ENCODE peak calls at places on chromosome 4, in nine cellular contexts. One of them, this sample, is unnamed.

GRCh38 chr4:187944179-187944578 is 51.4 kb upstream of the ZFP42 start:
- DNase-seq in sciatic nerve: no peak
- DNase-seq in stimulated activated CD4-positive, alpha-beta T cell treated with anti-CD3 and anti-CD28 coated beads, Interleukin-2, amount 100 ng/mL, for 24 hours: no peak
- DNase-seq in H1: no peak
- DNase-seq in RCC 7860: no peak
- DNase-seq in head of caudate nucleus: peak; percentile 51
- DNase-seq in kidney: no peak
- DNase-seq in midbrain: peak; percentile 49
- DNase-seq in neural crest cell: no peak
- DNase-seq in this sample: no peak

GRCh38 chr4:9947168-9948062 is 73.9 kb downstream of the SLC2A9 start:
- DNase-seq in sciatic nerve: no peak
- DNase-seq in stimulated activated CD4-positive, alpha-beta T cell treated with anti-CD3 and anti-CD28 coated beads, Interleukin-2, amount 100 ng/mL, for 24 hours: no peak
- DNase-seq in H1: no peak
- DNase-seq in RCC 7860: no peak
- DNase-seq in head of caudate nucleus: no peak
- DNase-seq in kidney: no peak
- DNase-seq in midbrain: no peak
- DNase-seq in neural crest cell: no peak
- DNase-seq in this sample: no peak

GRCh38 chr4:8706221-8707044 is 113.9 kb downstream of the CPZ start:
- DNase-seq in sciatic nerve: peak; percentile 22
- DNase-seq in stimulated activated CD4-positive, alpha-beta T cell treated with anti-CD3 and anti-CD28 coated beads, Interleukin-2, amount 100 ng/mL, for 24 hours: no peak
- DNase-seq in H1: no peak
- DNase-seq in RCC 7860: no peak
- DNase-seq in head of caudate nucleus: no peak
- DNase-seq in kidney: peak; percentile 25
- DNase-seq in midbrain: no peak
- DNase-seq in neural crest cell: no peak
- DNase-seq in this sample: no peak

GRCh38 chr4:1593881-1594345 is 90.2 kb downstream of the FAM53A start:
- DNase-seq in sciatic nerve: no peak
- DNase-seq in stimulated activated CD4-positive, alpha-beta T cell treated with anti-CD3 and anti-CD28 coated beads, Interleukin-2, amount 100 ng/mL, for 24 hours: no peak
- DNase-seq in H1: no peak
- DNase-seq in RCC 7860: no peak
- DNase-seq in head of caudate nucleus: no peak
- DNase-seq in kidney: peak; percentile 45
- DNase-seq in midbrain: no peak
- DNase-seq in neural crest cell: no peak
- DNase-seq in this sample: no peak

GRCh38 chr4:174314770-174315169 is 31.1 kb downstream of the CEP44 start:
- DNase-seq in sciatic nerve: no peak
- DNase-seq in stimulated activated CD4-positive, alpha-beta T cell treated with anti-CD3 and anti-CD28 coated beads, Interleukin-2, amount 100 ng/mL, for 24 hours: no peak
- DNase-seq in H1: peak; percentile 3
- DNase-seq in RCC 7860: peak; percentile 13
- DNase-seq in head of caudate nucleus: no peak
- DNase-seq in kidney: no peak
- DNase-seq in midbrain: no peak
- DNase-seq in neural crest cell: no peak
- DNase-seq in this sample: peak; percentile 8

GRCh38 chr4:75895744-75896314 is 6.4 kb downstream of the PPEF2 start:
- DNase-seq in sciatic nerve: no peak
- DNase-seq in stimulated activated CD4-positive, alpha-beta T cell treated with anti-CD3 and anti-CD28 coated beads, Interleukin-2, amount 100 ng/mL, for 24 hours: no peak
- DNase-seq in H1: no peak
- DNase-seq in RCC 7860: peak; percentile 35
- DNase-seq in head of caudate nucleus: no peak
- DNase-seq in kidney: no peak
- DNase-seq in midbrain: no peak
- DNase-seq in neural crest cell: no peak
- DNase-seq in this sample: peak; percentile 30

GRCh38 chr4:42892413-42892812 is at the start of gene GRXCR1:
- DNase-seq in sciatic nerve: no peak
- DNase-seq in stimulated activated CD4-positive, alpha-beta T cell treated with anti-CD3 and anti-CD28 coated beads, Interleukin-2, amount 100 ng/mL, for 24 hours: no peak
- DNase-seq in H1: no peak
- DNase-seq in RCC 7860: no peak
- DNase-seq in head of caudate nucleus: no peak
- DNase-seq in kidney: no peak
- DNase-seq in midbrain: no peak
- DNase-seq in neural crest cell: no peak
- DNase-seq in this sample: no peak

GRCh38 chr4:108849611-108850406 is 87.0 kb upstream of the ETNPPL start:
- DNase-seq in sciatic nerve: no peak
- DNase-seq in stimulated activated CD4-positive, alpha-beta T cell treated with anti-CD3 and anti-CD28 coated beads, Interleukin-2, amount 100 ng/mL, for 24 hours: no peak
- DNase-seq in H1: no peak
- DNase-seq in RCC 7860: no peak
- DNase-seq in head of caudate nucleus: no peak
- DNase-seq in kidney: no peak
- DNase-seq in midbrain: no peak
- DNase-seq in neural crest cell: no peak
- DNase-seq in this sample: no peak

GRCh38 chr4:169033660-169034059 is 23.6 kb upstream of the CBR4 start:
- DNase-seq in sciatic nerve: no peak
- DNase-seq in stimulated activated CD4-positive, alpha-beta T cell treated with anti-CD3 and anti-CD28 coated beads, Interleukin-2, amount 100 ng/mL, for 24 hours: no peak
- DNase-seq in H1: no peak
- DNase-seq in RCC 7860: no peak
- DNase-seq in head of caudate nucleus: no peak
- DNase-seq in kidney: no peak
- DNase-seq in midbrain: no peak
- DNase-seq in neural crest cell: no peak
- DNase-seq in this sample: no peak

GRCh38 chr4:56863441-56864129 is 42.1 kb upstream of the SPINK2 start:
- DNase-seq in sciatic nerve: no peak
- DNase-seq in stimulated activated CD4-positive, alpha-beta T cell treated with anti-CD3 and anti-CD28 coated beads, Interleukin-2, amount 100 ng/mL, for 24 hours: no peak
- DNase-seq in H1: no peak
- DNase-seq in RCC 7860: no peak
- DNase-seq in head of caudate nucleus: no peak
- DNase-seq in kidney: no peak
- DNase-seq in midbrain: no peak
- DNase-seq in neural crest cell: no peak
- DNase-seq in this sample: no peak

GRCh38 chr4:150960818-150961217 is 54.3 kb downstream of the LRBA start:
- DNase-seq in sciatic nerve: no peak
- DNase-seq in stimulated activated CD4-positive, alpha-beta T cell treated with anti-CD3 and anti-CD28 coated beads, Interleukin-2, amount 100 ng/mL, for 24 hours: no peak
- DNase-seq in H1: peak; percentile 57
- DNase-seq in RCC 7860: no peak
- DNase-seq in head of caudate nucleus: no peak
- DNase-seq in kidney: no peak
- DNase-seq in midbrain: no peak
- DNase-seq in neural crest cell: no peak
- DNase-seq in this sample: no peak

GRCh38 chr4:78545275-78546246 is 6.0 kb upstream of the ANXA3 start:
- DNase-seq in sciatic nerve: no peak
- DNase-seq in stimulated activated CD4-positive, alpha-beta T cell treated with anti-CD3 and anti-CD28 coated beads, Interleukin-2, amount 100 ng/mL, for 24 hours: no peak
- DNase-seq in H1: no peak
- DNase-seq in RCC 7860: no peak
- DNase-seq in head of caudate nucleus: no peak
- DNase-seq in kidney: no peak
- DNase-seq in midbrain: no peak
- DNase-seq in neural crest cell: no peak
- DNase-seq in this sample: no peak

GRCh38 chr4:173919861-173920260 is 363.6 kb downstream of the FBXO8 start:
- DNase-seq in sciatic nerve: no peak
- DNase-seq in stimulated activated CD4-positive, alpha-beta T cell treated with anti-CD3 and anti-CD28 coated beads, Interleukin-2, amount 100 ng/mL, for 24 hours: no peak
- DNase-seq in H1: no peak
- DNase-seq in RCC 7860: no peak
- DNase-seq in head of caudate nucleus: no peak
- DNase-seq in kidney: no peak
- DNase-seq in midbrain: no peak
- DNase-seq in neural crest cell: no peak
- DNase-seq in this sample: no peak

GRCh38 chr4:77782102-77782835 is 36.9 kb downstream of the CNOT6L start:
- DNase-seq in sciatic nerve: no peak
- DNase-seq in stimulated activated CD4-positive, alpha-beta T cell treated with anti-CD3 and anti-CD28 coated beads, Interleukin-2, amount 100 ng/mL, for 24 hours: no peak
- DNase-seq in H1: no peak
- DNase-seq in RCC 7860: no peak
- DNase-seq in head of caudate nucleus: no peak
- DNase-seq in kidney: no peak
- DNase-seq in midbrain: no peak
- DNase-seq in neural crest cell: no peak
- DNase-seq in this sample: no peak

GRCh38 chr4:166318810-166319525 is 445.9 kb downstream of the TLL1 start:
- DNase-seq in sciatic nerve: no peak
- DNase-seq in stimulated activated CD4-positive, alpha-beta T cell treated with anti-CD3 and anti-CD28 coated beads, Interleukin-2, amount 100 ng/mL, for 24 hours: no peak
- DNase-seq in H1: no peak
- DNase-seq in RCC 7860: peak; percentile 84
- DNase-seq in head of caudate nucleus: no peak
- DNase-seq in kidney: no peak
- DNase-seq in midbrain: no peak
- DNase-seq in neural crest cell: no peak
- DNase-seq in this sample: no peak

GRCh38 chr4:154084864-154085263 is 296.0 kb upstream of the SFRP2 start:
- DNase-seq in sciatic nerve: no peak
- DNase-seq in stimulated activated CD4-positive, alpha-beta T cell treated with anti-CD3 and anti-CD28 coated beads, Interleukin-2, amount 100 ng/mL, for 24 hours: no peak
- DNase-seq in H1: no peak
- DNase-seq in RCC 7860: peak; percentile 41
- DNase-seq in head of caudate nucleus: no peak
- DNase-seq in kidney: no peak
- DNase-seq in midbrain: no peak
- DNase-seq in neural crest cell: no peak
- DNase-seq in this sample: no peak

GRCh38 chr4:165740911-165741310 is 132.1 kb upstream of the TLL1 start:
- DNase-seq in sciatic nerve: no peak
- DNase-seq in stimulated activated CD4-positive, alpha-beta T cell treated with anti-CD3 and anti-CD28 coated beads, Interleukin-2, amount 100 ng/mL, for 24 hours: no peak
- DNase-seq in H1: no peak
- DNase-seq in RCC 7860: no peak
- DNase-seq in head of caudate nucleus: no peak
- DNase-seq in kidney: no peak
- DNase-seq in midbrain: no peak
- DNase-seq in neural crest cell: no peak
- DNase-seq in this sample: no peak

GRCh38 chr4:96354036-96354712 is 514.3 kb downstream of the PDHA2 start:
- DNase-seq in sciatic nerve: no peak
- DNase-seq in stimulated activated CD4-positive, alpha-beta T cell treated with anti-CD3 and anti-CD28 coated beads, Interleukin-2, amount 100 ng/mL, for 24 hours: no peak
- DNase-seq in H1: no peak
- DNase-seq in RCC 7860: no peak
- DNase-seq in head of caudate nucleus: no peak
- DNase-seq in kidney: no peak
- DNase-seq in midbrain: no peak
- DNase-seq in neural crest cell: no peak
- DNase-seq in this sample: no peak

GRCh38 chr4:168693750-168694470 is 197.1 kb downstream of the PALLD start:
- DNase-seq in sciatic nerve: no peak
- DNase-seq in stimulated activated CD4-positive, alpha-beta T cell treated with anti-CD3 and anti-CD28 coated beads, Interleukin-2, amount 100 ng/mL, for 24 hours: no peak
- DNase-seq in H1: no peak
- DNase-seq in RCC 7860: no peak
- DNase-seq in head of caudate nucleus: no peak
- DNase-seq in kidney: no peak
- DNase-seq in midbrain: no peak
- DNase-seq in neural crest cell: no peak
- DNase-seq in this sample: no peak

GRCh38 chr4:158884280-158884679 is 115.5 kb downstream of the FNIP2 start:
- DNase-seq in sciatic nerve: no peak
- DNase-seq in stimulated activated CD4-positive, alpha-beta T cell treated with anti-CD3 and anti-CD28 coated beads, Interleukin-2, amount 100 ng/mL, for 24 hours: no peak
- DNase-seq in H1: no peak
- DNase-seq in RCC 7860: no peak
- DNase-seq in head of caudate nucleus: no peak
- DNase-seq in kidney: no peak
- DNase-seq in midbrain: no peak
- DNase-seq in neural crest cell: no peak
- DNase-seq in this sample: no peak

GRCh38 chr4:46937493-46937892 is 28.4 kb upstream of the COX7B2 start:
- DNase-seq in sciatic nerve: no peak
- DNase-seq in stimulated activated CD4-positive, alpha-beta T cell treated with anti-CD3 and anti-CD28 coated beads, Interleukin-2, amount 100 ng/mL, for 24 hours: no peak
- DNase-seq in H1: no peak
- DNase-seq in RCC 7860: no peak
- DNase-seq in head of caudate nucleus: no peak
- DNase-seq in kidney: no peak
- DNase-seq in midbrain: no peak
- DNase-seq in neural crest cell: no peak
- DNase-seq in this sample: no peak

GRCh38 chr4:123259676-123260428 is 136.7 kb upstream of the SPRY1 start:
- DNase-seq in sciatic nerve: no peak
- DNase-seq in stimulated activated CD4-positive, alpha-beta T cell treated with anti-CD3 and anti-CD28 coated beads, Interleukin-2, amount 100 ng/mL, for 24 hours: no peak
- DNase-seq in H1: no peak
- DNase-seq in RCC 7860: no peak
- DNase-seq in head of caudate nucleus: no peak
- DNase-seq in kidney: no peak
- DNase-seq in midbrain: no peak
- DNase-seq in neural crest cell: no peak
- DNase-seq in this sample: no peak

GRCh38 chr4:25100156-25100555 is 60.1 kb downstream of the SEPSECS start:
- DNase-seq in sciatic nerve: no peak
- DNase-seq in stimulated activated CD4-positive, alpha-beta T cell treated with anti-CD3 and anti-CD28 coated beads, Interleukin-2, amount 100 ng/mL, for 24 hours: no peak
- DNase-seq in H1: no peak
- DNase-seq in RCC 7860: no peak
- DNase-seq in head of caudate nucleus: no peak
- DNase-seq in kidney: no peak
- DNase-seq in midbrain: no peak
- DNase-seq in neural crest cell: no peak
- DNase-seq in this sample: no peak

GRCh38 chr4:84501197-84501492 is 2.1 kb upstream of the NKX6-1 start:
- DNase-seq in sciatic nerve: no peak
- DNase-seq in stimulated activated CD4-positive, alpha-beta T cell treated with anti-CD3 and anti-CD28 coated beads, Interleukin-2, amount 100 ng/mL, for 24 hours: no peak
- DNase-seq in H1: no peak
- DNase-seq in RCC 7860: no peak
- DNase-seq in head of caudate nucleus: no peak
- DNase-seq in kidney: no peak
- DNase-seq in midbrain: no peak
- DNase-seq in neural crest cell: no peak
- DNase-seq in this sample: no peak

GRCh38 chr4:53185853-53186590 is 179.8 kb downstream of the SCFD2 start:
- DNase-seq in sciatic nerve: no peak
- DNase-seq in stimulated activated CD4-positive, alpha-beta T cell treated with anti-CD3 and anti-CD28 coated beads, Interleukin-2, amount 100 ng/mL, for 24 hours: no peak
- DNase-seq in H1: no peak
- DNase-seq in RCC 7860: no peak
- DNase-seq in head of caudate nucleus: no peak
- DNase-seq in kidney: no peak
- DNase-seq in midbrain: no peak
- DNase-seq in neural crest cell: no peak
- DNase-seq in this sample: no peak

GRCh38 chr4:142160509-142160908 is 524.1 kb downstream of the IL15 start:
- DNase-seq in sciatic nerve: no peak
- DNase-seq in stimulated activated CD4-positive, alpha-beta T cell treated with anti-CD3 and anti-CD28 coated beads, Interleukin-2, amount 100 ng/mL, for 24 hours: no peak
- DNase-seq in H1: no peak
- DNase-seq in RCC 7860: no peak
- DNase-seq in head of caudate nucleus: no peak
- DNase-seq in kidney: no peak
- DNase-seq in midbrain: no peak
- DNase-seq in neural crest cell: no peak
- DNase-seq in this sample: no peak

GRCh38 chr4:122500852-122501501 is 44.5 kb upstream of the IL2 start:
- DNase-seq in sciatic nerve: no peak
- DNase-seq in stimulated activated CD4-positive, alpha-beta T cell treated with anti-CD3 and anti-CD28 coated beads, Interleukin-2, amount 100 ng/mL, for 24 hours: no peak
- DNase-seq in H1: no peak
- DNase-seq in RCC 7860: no peak
- DNase-seq in head of caudate nucleus: no peak
- DNase-seq in kidney: no peak
- DNase-seq in midbrain: no peak
- DNase-seq in neural crest cell: no peak
- DNase-seq in this sample: no peak

GRCh38 chr4:107643021-107643420 is 77.0 kb downstream of the PAPSS1 start:
- DNase-seq in sciatic nerve: no peak
- DNase-seq in stimulated activated CD4-positive, alpha-beta T cell treated with anti-CD3 and anti-CD28 coated beads, Interleukin-2, amount 100 ng/mL, for 24 hours: no peak
- DNase-seq in H1: no peak
- DNase-seq in RCC 7860: no peak
- DNase-seq in head of caudate nucleus: no peak
- DNase-seq in kidney: no peak
- DNase-seq in midbrain: no peak
- DNase-seq in neural crest cell: no peak
- DNase-seq in this sample: no peak

GRCh38 chr4:683247-683897 is 5.6 kb downstream of the SLC49A3 start:
- DNase-seq in sciatic nerve: no peak
- DNase-seq in stimulated activated CD4-positive, alpha-beta T cell treated with anti-CD3 and anti-CD28 coated beads, Interleukin-2, amount 100 ng/mL, for 24 hours: no peak
- DNase-seq in H1: no peak
- DNase-seq in RCC 7860: no peak
- DNase-seq in head of caudate nucleus: no peak
- DNase-seq in kidney: peak; percentile 82
- DNase-seq in midbrain: no peak
- DNase-seq in neural crest cell: no peak
- DNase-seq in this sample: no peak

GRCh38 chr4:87679449-87680169 is 29.5 kb downstream of the DMP1 start:
- DNase-seq in sciatic nerve: peak; percentile 73
- DNase-seq in stimulated activated CD4-positive, alpha-beta T cell treated with anti-CD3 and anti-CD28 coated beads, Interleukin-2, amount 100 ng/mL, for 24 hours: peak; percentile 35
- DNase-seq in H1: peak; percentile 47
- DNase-seq in RCC 7860: peak; percentile 35
- DNase-seq in head of caudate nucleus: peak; percentile 76
- DNase-seq in kidney: no peak
- DNase-seq in midbrain: peak; percentile 75
- DNase-seq in neural crest cell: peak; percentile 69
- DNase-seq in this sample: peak; percentile 43

GRCh38 chr4:155376387-155377268 is at the start of gene MAP9:
- DNase-seq in sciatic nerve: peak; percentile 93
- DNase-seq in stimulated activated CD4-positive, alpha-beta T cell treated with anti-CD3 and anti-CD28 coated beads, Interleukin-2, amount 100 ng/mL, for 24 hours: peak; percentile 89
- DNase-seq in H1: peak; percentile 92
- DNase-seq in RCC 7860: peak; percentile 81
- DNase-seq in head of caudate nucleus: peak; percentile 92
- DNase-seq in kidney: peak; percentile 98
- DNase-seq in midbrain: peak; percentile 94
- DNase-seq in neural crest cell: peak; percentile 83
- DNase-seq in this sample: peak; percentile 89

This sample was measured in NT2/D1.